ENCODE peak calls at places on chromosomes 2 and 18, in four cellular contexts. U, D, N and S are unnamed samples.

GRCh38 chr2:146801886-146802285 is 1042.9 kb upstream of the ACVR2A start:
- DNase-seq in D (no peak), U (no peak), N (no peak), S (no peak)

GRCh38 chr2:66048667-66049066 is 386.3 kb upstream of the MEIS1 start:
- DNase-seq in N (no peak), U (no peak), D (no peak), S (no peak)

GRCh38 chr2:169799555-169799954 is 884 bp downstream of the SSB start:
- DNase-seq in U (no peak), D (no peak), N (peak; percentile 30), S (no peak)

GRCh38 chr18:25786778-25787177 is 303.6 kb downstream of the SS18 start:
- DNase-seq in U (no peak), D (no peak), N (peak; percentile 43), S (no peak)

GRCh38 chr18:48629730-48630324 is 91.0 kb downstream of the CTIF start:
- DNase-seq in N (peak; percentile 95), D (no peak), U (peak; percentile 69), S (peak; percentile 36)

GRCh38 chr2:160736629-160737028 is 243.0 kb upstream of the RBMS1 start:
- DNase-seq in N (peak; percentile 17), D (no peak), U (peak; percentile 13), S (peak; percentile 58)

GRCh38 chr2:86747708-86748627 is 27.9 kb downstream of the RMND5A start:
- DNase-seq in U (no peak), D (no peak), N (peak; percentile 88), S (no peak)

GRCh38 chr2:122412360-122412759 is 656.9 kb downstream of the TSN start:
- DNase-seq in U (no peak), D (no peak), N (no peak), S (no peak)

GRCh38 chr2:214410918-214411554 is at the start of gene VWC2L:
- DNase-seq in D (no peak), N (peak; percentile 66), U (peak; percentile 1), S (peak; percentile 47)

GRCh38 chr2:27296466-27296865 is 11.8 kb downstream of the UCN start:
- DNase-seq in N (peak; percentile 33), U (no peak), D (no peak), S (no peak)

GRCh38 chr2:100058014-100058310 is 84.4 kb downstream of the AFF3 start:
- DNase-seq in D (no peak), N (no peak), U (no peak), S (no peak)

GRCh38 chr2:166653185-166653813 is 159.2 kb upstream of the SCN7A start:
- DNase-seq in U (no peak), N (no peak), D (no peak), S (no peak)

GRCh38 chr2:33134086-33134763 is 187.5 kb downstream of the LTBP1 start:
- DNase-seq in D (no peak), U (peak; percentile 32), N (peak; percentile 99), S (peak; percentile 36)

GRCh38 chr2:233353769-233354499 is at the start of gene DGKD:
- DNase-seq in D (peak; percentile 58), N (peak; percentile 41), U (peak; percentile 45), S (peak; percentile 78)

GRCh38 chr2:28359222-28360065 is 33.2 kb upstream of the FOSL2 start:
- DNase-seq in D (peak; percentile 53), N (peak; percentile 89), U (no peak), S (peak; percentile 76)

GRCh38 chr2:26576565-26577441 is 64.4 kb downstream of the CIB4 start:
- DNase-seq in D (no peak), U (no peak), N (no peak), S (peak; percentile 40)

GRCh38 chr2:3130444-3130843 is 247.2 kb downstream of the EIPR1 start:
- DNase-seq in N (no peak), U (no peak), D (no peak), S (no peak)

GRCh38 chr18:59085797-59086196 is 53.9 kb upstream of the SEC11C start:
- DNase-seq in U (no peak), N (no peak), D (no peak), S (no peak)